ENCODE peak calls at places on chromosomes 16 and 17, in seven cellular contexts. R, W, L, J, Y, F and D are unnamed samples.

GRCh38 chr16:14489460-14489859 is 140.6 kb downstream of the PARN start:
- DNase-seq in F (no peak), Y (peak; percentile 23), W (peak; percentile 80), L (no peak), J (no peak), R (no peak), D (no peak)

GRCh38 chr16:87657621-87658192 is 55.4 kb downstream of the JPH3 start:
- DNase-seq in L (no peak), F (peak; percentile 23), Y (no peak), J (no peak), R (no peak), W (no peak), D (no peak)

GRCh38 chr16:89313583-89313982 is 96.1 kb downstream of the ZNF778 start:
- DNase-seq in W (no peak), F (no peak), R (no peak), L (no peak), Y (no peak), J (no peak), D (no peak)

GRCh38 chr17:2240541-2240940 is 63.0 kb downstream of the SMG6 start:
- DNase-seq in R (no peak), W (no peak), J (no peak), L (peak; percentile 48), Y (no peak), F (no peak), D (no peak)

GRCh38 chr16:65667013-65667578 is 545.2 kb upstream of the CDH11 start:
- DNase-seq in J (no peak), R (peak; percentile 12), L (no peak), F (peak; percentile 41), Y (peak; percentile 9), W (no peak), D (no peak)

GRCh38 chr17:75535871-75536270 is 10.4 kb downstream of the LLGL2 start:
- DNase-seq in J (no peak), L (no peak), F (no peak), Y (no peak), R (no peak), W (no peak), D (no peak)

GRCh38 chr17:43803758-43804157 is 23.5 kb downstream of the CFAP97D1 start:
- DNase-seq in W (no peak), F (no peak), J (no peak), R (no peak), Y (no peak), L (no peak), D (no peak)

GRCh38 chr17:9292563-9292941 is 271.2 kb downstream of the NTN1 start:
- DNase-seq in J (no peak), F (no peak), L (peak; percentile 32), Y (no peak), W (no peak), R (no peak), D (no peak)

GRCh38 chr17:62995377-62995885 is 29.4 kb downstream of the TANC2 start:
- DNase-seq in Y (peak; percentile 26), J (no peak), W (peak; percentile 40), F (peak; percentile 62), L (no peak), R (peak; percentile 37), D (no peak)

GRCh38 chr16:84650062-84650991 is 2.0 kb downstream of the KLHL36 start:
- DNase-seq in L (no peak), J (no peak), W (peak; percentile 60), R (peak; percentile 85), Y (no peak), F (peak; percentile 66), D (no peak)

GRCh38 chr16:53937068-53937614 is 233.2 kb downstream of the FTO start:
- DNase-seq in J (no peak), W (no peak), L (no peak), F (no peak), Y (no peak), R (no peak), D (peak; percentile 28)

GRCh38 chr17:19268611-19269010 is 31.4 kb downstream of the EPN2 start:
- DNase-seq in Y (no peak), R (no peak), F (no peak), W (no peak), J (no peak), L (no peak), D (no peak)

DNA sequence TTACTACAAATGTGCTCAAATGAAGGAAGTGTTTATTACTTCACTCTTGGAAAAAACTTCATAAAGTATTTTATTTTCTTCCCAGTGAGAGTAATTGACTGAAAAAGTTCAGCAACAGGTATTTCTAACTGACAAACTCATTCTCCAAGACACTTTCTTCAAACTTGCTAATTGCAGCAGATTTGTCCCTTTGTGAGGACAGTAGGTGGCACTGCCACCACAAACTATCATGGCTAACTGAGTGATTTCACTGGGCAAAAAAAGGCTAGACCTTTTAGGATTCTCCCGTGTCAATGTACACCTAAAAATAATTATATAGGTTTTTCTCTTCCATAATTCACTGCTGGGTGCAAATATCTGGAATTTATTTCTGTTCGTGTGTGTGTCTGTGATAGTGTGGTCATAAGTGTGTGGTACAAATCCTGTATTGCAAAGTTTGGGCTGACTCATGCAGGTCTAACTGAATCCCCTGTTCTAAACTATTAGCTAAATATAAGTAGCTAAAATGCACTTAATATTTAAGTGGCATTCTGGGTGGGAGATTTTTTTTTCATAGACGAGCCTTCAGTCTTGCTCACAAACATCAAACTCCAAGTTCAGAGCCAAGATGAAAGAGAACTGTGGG is 3.9 kb downstream of the HS3ST3A1 start:
- DNase-seq in W (peak; percentile 41), L (no peak), R (peak; percentile 54), J (no peak), Y (peak; percentile 42), F (peak; percentile 71), D (peak; percentile 14)
- TF ChIP-seq CTCF in W (peak; percentile 87), L (no peak), R (peak; percentile 85), J (peak; percentile 39), Y (peak; percentile 51), F (peak; percentile 58), D (peak; percentile 79)

GRCh38 chr16:62089715-62090114 is 53.5 kb upstream of the CDH8 start:
- DNase-seq in F (no peak), L (no peak), J (no peak), W (no peak), R (no peak), Y (no peak), D (no peak)

GRCh38 chr16:62088731-62089410 is 52.6 kb upstream of the CDH8 start:
- DNase-seq in L (no peak), Y (no peak), W (no peak), J (no peak), F (no peak), R (no peak), D (no peak)
- TF ChIP-seq CTCF in L (no peak), Y (no peak), W (no peak), J (no peak), F (no peak), R (no peak), D (no peak)

GRCh38 chr17:77282524-77283515 is 142.1 kb downstream of the SEC14L1 start:
- DNase-seq in R (no peak), F (peak; percentile 46), J (peak; percentile 31), Y (no peak), W (no peak), L (no peak), D (no peak)
- TF ChIP-seq CTCF in R (no peak), F (no peak), J (no peak), Y (no peak), W (no peak), L (no peak), D (no peak)

DNA sequence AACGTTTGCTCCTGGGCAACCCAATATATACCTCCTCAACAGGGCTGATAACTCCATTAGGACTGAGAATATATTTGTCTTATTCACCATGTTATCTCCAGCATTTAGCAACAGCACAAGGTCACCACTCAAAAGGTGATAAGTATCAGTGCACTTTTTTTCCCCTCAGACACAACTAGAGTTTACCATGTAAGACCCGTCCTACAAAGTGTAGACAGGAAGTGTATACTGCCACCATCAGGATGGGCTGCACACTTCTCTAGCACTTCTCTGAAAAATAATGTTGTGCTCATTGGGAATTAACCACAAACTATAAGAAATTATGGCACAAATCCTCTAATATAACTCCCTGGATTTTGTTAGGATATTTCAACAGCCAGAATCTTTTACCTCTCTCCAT is 5.7 kb upstream of the VAT1L start:
- DNase-seq in J (no peak), W (no peak), Y (no peak), L (no peak), R (no peak), F (peak; percentile 12), D (no peak)
- TF ChIP-seq CTCF in J (peak; percentile 12), W (no peak), Y (no peak), L (no peak), R (peak; percentile 22), F (no peak), D (peak; percentile 40)

GRCh38 chr16:29805232-29806095 is 865 bp upstream of the MAZ start:
- DNase-seq in F (peak; percentile 98), W (peak; percentile 84), L (peak; percentile 98), Y (peak; percentile 98), R (peak; percentile 97), J (peak; percentile 76), D (peak; percentile 96)
- TF ChIP-seq CTCF in F (no peak), W (no peak), L (peak; percentile 22), Y (no peak), R (peak; percentile 20), J (peak; percentile 0), D (peak; percentile 26)

DNA sequence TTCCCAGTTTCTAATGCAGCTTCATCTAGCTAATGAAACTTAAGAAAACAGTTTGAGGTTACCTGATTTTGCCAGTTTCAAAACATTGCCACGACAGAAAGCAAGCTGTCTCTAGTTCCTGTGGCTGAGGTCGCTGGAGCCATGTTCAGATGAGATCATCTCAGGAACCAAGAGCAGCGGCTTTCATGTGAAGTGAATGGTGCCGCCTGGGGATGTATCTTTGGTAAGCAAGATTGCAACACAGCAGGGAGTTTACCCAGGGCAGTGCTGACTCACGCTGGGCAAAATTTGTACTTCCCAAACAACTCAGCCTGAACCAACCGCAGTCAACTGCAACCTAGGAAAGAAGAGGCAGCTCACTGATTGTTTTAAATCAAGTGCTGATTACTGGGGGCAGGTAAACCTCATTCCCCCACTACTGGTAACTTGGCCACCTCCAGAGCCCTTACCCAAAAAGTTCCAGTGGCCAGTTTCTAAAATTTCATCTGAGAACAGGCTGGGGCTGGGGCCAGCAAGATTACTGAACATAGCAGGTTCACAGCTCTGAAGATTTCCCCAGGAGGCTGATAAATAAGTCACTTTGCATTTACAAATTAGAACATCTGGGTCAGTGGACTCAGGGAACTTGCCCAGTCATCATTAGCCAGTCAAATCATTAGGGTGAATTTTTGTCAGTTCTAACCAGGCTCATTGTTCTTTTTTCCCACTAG is at the start of gene RFFL:
- DNase-seq in Y (peak; percentile 66), W (peak; percentile 99), J (peak; percentile 98), L (peak; percentile 92), F (peak; percentile 99), R (peak; percentile 98), D (peak; percentile 34)
- TF ChIP-seq CTCF in Y (no peak), W (no peak), J (peak; percentile 16), L (no peak), F (no peak), R (no peak), D (no peak)

GRCh38 chr16:58692450-58692849 is 7.9 kb upstream of the SLC38A7 start:
- DNase-seq in F (peak; percentile 5), L (no peak), Y (no peak), R (no peak), W (no peak), J (no peak), D (no peak)

GRCh38 chr16:58695368-58695767 is 10.8 kb upstream of the SLC38A7 start:
- DNase-seq in W (no peak), F (no peak), J (no peak), Y (no peak), L (no peak), R (no peak), D (no peak)
- TF ChIP-seq CTCF in W (no peak), F (no peak), J (no peak), Y (no peak), L (no peak), R (no peak), D (no peak)